ENCODE peak calls at places on chromosomes 16 and 17, in five cellular contexts. U, D, B, E and I are unnamed samples.

GRCh38 chr16:85655216-85656129 is 33.3 kb downstream of the GINS2 start:
- DNase-seq in B (no peak), U (no peak), E (no peak), D (no peak), I (no peak)

GRCh38 chr16:88530858-88531203 is 39.4 kb upstream of the ZC3H18 start:
- DNase-seq in E (no peak), B (no peak), U (no peak), D (no peak), I (no peak)

GRCh38 chr16:14172200-14172805 is 101.2 kb downstream of the MRTFB start:
- DNase-seq in E (no peak), U (no peak), B (no peak), D (no peak), I (no peak)

GRCh38 chr17:67390006-67390645 is 13.0 kb downstream of the PITPNC1 start:
- DNase-seq in U (peak), E (no peak), B (no peak), D (no peak), I (no peak)

GRCh38 chr17:21171309-21171922 is 42.5 kb downstream of the TMEM11 start:
- DNase-seq in B (no peak), U (no peak), E (peak), D (no peak), I (no peak)

GRCh38 chr17:76927577-76927976 is 59.4 kb downstream of the MGAT5B start:
- DNase-seq in U (no peak), E (no peak), B (no peak), D (no peak), I (no peak)

GRCh38 chr17:40563371-40564052 is 1.8 kb downstream of the CCR7 start:
- DNase-seq in B (no peak), U (no peak), D (no peak), E (no peak), I (no peak)

GRCh38 chr17:79109584-79109983 is 35.0 kb downstream of the ENGASE start:
- DNase-seq in U (no peak), E (no peak), D (no peak), B (no peak), I (no peak)

GRCh38 chr16:4651842-4652241 is 27.2 kb downstream of the MGRN1 start:
- DNase-seq in B (no peak), D (no peak), U (no peak), E (no peak), I (no peak)

GRCh38 chr16:49763826-49764225 is 92.1 kb downstream of the ZNF423 start:
- DNase-seq in E (no peak), U (no peak), D (no peak), B (no peak), I (no peak)

GRCh38 chr17:50459756-50460155 is 8.9 kb downstream of the CHAD start:
- DNase-seq in B (no peak), D (no peak), U (no peak), E (peak), I (no peak)

GRCh38 chr16:82384017-82384416 is 214.0 kb upstream of the MPHOSPH6 start:
- DNase-seq in U (no peak), E (no peak), D (no peak), B (no peak), I (no peak)

GRCh38 chr17:77163001-77163400 is 22.2 kb downstream of the SEC14L1 start:
- DNase-seq in D (no peak), E (no peak), B (no peak), U (no peak), I (no peak)